ENCODE peak calls at places on chromosomes 13 and 19, in seven cellular contexts. Y is H1, K is HepG2, S is K562, W is HCT116, F is GM12878, I is SK-N-SH. H is an unnamed sample.

GRCh38 chr13:79190932-79191331 is 215.1 kb downstream of the RBM26 start:
- DNase-seq in Y (no peak), K (no peak), S (no peak), W (no peak), F (peak; percentile 56), I (no peak), H (no peak)

GRCh38 chr19:29326351-29326750 is 113.4 kb upstream of the UQCRFS1 start:
- DNase-seq in Y (no peak), K (no peak), S (no peak), W (no peak), F (no peak), I (no peak), H (no peak)

GRCh38 chr19:45564131-45564780 is 20.3 kb downstream of the OPA3 start:
- DNase-seq in Y (peak; percentile 53), K (no peak), S (no peak), W (no peak), F (no peak), I (no peak), H (no peak)

GRCh38 chr19:48746738-48747575 is at the start of gene IZUMO1:
- DNase-seq in Y (no peak), K (no peak), S (peak; percentile 75), W (peak; percentile 59), F (no peak), I (peak; percentile 89), H (no peak)

GRCh38 chr13:25910243-25910642 is 141.6 kb downstream of the SHISA2 start:
- DNase-seq in Y (no peak), K (no peak), S (no peak), W (no peak), F (no peak), I (no peak), H (no peak)

GRCh38 chr13:43629691-43630480 is 156.9 kb downstream of the ENOX1 start:
- DNase-seq in Y (no peak), K (no peak), S (no peak), W (no peak), F (no peak), I (no peak), H (no peak)

GRCh38 chr13:72258340-72258981 is 391.5 kb upstream of the DACH1 start:
- DNase-seq in Y (peak; percentile 23), K (no peak), S (no peak), W (no peak), F (no peak), I (no peak), H (no peak)

GRCh38 chr19:39873385-39873784 is 27.2 kb upstream of the FBL start:
- DNase-seq in Y (no peak), K (no peak), S (no peak), W (no peak), F (no peak), I (no peak), H (no peak)

GRCh38 chr13:25187596-25187995 is 15.5 kb upstream of the AMER2 start:
- DNase-seq in Y (no peak), K (no peak), S (no peak), W (no peak), F (no peak), I (no peak), H (no peak)

GRCh38 chr13:82248713-82249112 is 1633.6 kb downstream of the SLITRK1 start:
- DNase-seq in Y (no peak), K (no peak), S (no peak), W (no peak), F (no peak), I (no peak), H (no peak)

GRCh38 chr19:18477042-18477760 is 39.3 kb upstream of the ISYNA1 start:
- DNase-seq in Y (no peak), K (no peak), S (peak; percentile 44), W (no peak), F (no peak), I (no peak), H (no peak)

GRCh38 chr19:29724102-29724641 is 9.1 kb upstream of the C19orf12 start:
- DNase-seq in Y (no peak), K (no peak), S (peak; percentile 23), W (no peak), F (no peak), I (no peak), H (no peak)

GRCh38 chr13:95237310-95237870 is 63.9 kb downstream of the ABCC4 start:
- DNase-seq in Y (no peak), K (no peak), S (no peak), W (no peak), F (no peak), I (no peak), H (no peak)

GRCh38 chr19:38685666-38686529 is 38.4 kb downstream of the ACTN4 start:
- DNase-seq in Y (no peak), K (peak; percentile 65), S (peak; percentile 24), W (peak; percentile 28), F (no peak), I (peak; percentile 56), H (no peak)

DNA sequence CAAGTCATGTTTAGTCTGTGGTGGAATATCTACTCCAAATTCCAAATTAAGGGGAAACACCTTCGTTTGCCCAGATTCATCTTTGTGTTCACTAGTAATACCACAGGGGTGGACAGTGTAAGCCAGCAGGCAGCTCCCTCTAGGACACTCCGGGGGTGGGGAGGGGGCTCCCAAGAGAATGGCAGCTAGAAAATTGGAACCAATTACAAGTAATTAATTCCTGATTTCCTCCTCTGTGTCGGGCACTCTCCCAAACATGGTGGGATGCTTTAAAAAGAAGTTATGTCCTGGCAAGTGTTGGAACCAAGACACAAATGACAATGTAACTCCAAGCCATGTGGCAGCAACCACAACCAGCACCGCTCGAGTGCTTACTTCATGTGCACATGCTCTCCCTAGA is 5.9 kb downstream of the COL4A1 start:
- DNase-seq in Y (no peak), K (no peak), S (no peak), W (no peak), F (no peak), I (no peak), H (no peak)
- TF ChIP-seq JUND in Y (no peak), K (no peak), S (no peak), W (no peak), F (no peak), I (no peak), H (no peak)

GRCh38 chr19:15237759-15238638 is 5.8 kb upstream of the EPHX3 start:
- DNase-seq in Y (no peak), K (no peak), S (no peak), W (no peak), F (no peak), I (no peak), H (no peak)
- TF ChIP-seq JUND in Y (no peak), K (no peak), S (no peak), W (no peak), F (no peak), I (no peak), H (no peak)

GRCh38 chr19:3224346-3225325 is at the start of gene CELF5:
- DNase-seq in Y (no peak), K (no peak), S (peak; percentile 97), W (no peak), F (no peak), I (peak; percentile 99), H (peak; percentile 57)
- TF ChIP-seq JUND in Y (no peak), K (no peak), S (no peak), W (no peak), F (no peak), I (no peak), H (no peak)

GRCh38 chr19:50798943-50799851 is 9.0 kb downstream of the ACP4 start:
- DNase-seq in Y (no peak), K (no peak), S (no peak), W (no peak), F (no peak), I (peak; percentile 26), H (no peak)
- TF ChIP-seq JUND in Y (no peak), K (no peak), S (no peak), W (no peak), F (no peak), I (no peak), H (no peak)

H was measured in T47D.